ENCODE peak calls at places on chromosomes 3 and 15, in nine cellular contexts. N, J, E, L, V, D, O, P and H are unnamed samples.

GRCh38 chr3:129573493-129573892 is 30.5 kb downstream of the H1-8 start:
- DNase-seq in D (no peak), V (no peak), P (no peak), E (no peak), J (no peak), L (no peak), O (no peak), N (no peak), H (no peak)

GRCh38 chr3:158456114-158456513 is 114.9 kb upstream of the MLF1 start:
- DNase-seq in L (no peak), J (no peak), N (no peak), P (no peak), E (no peak), V (no peak), D (no peak), O (no peak), H (no peak)

GRCh38 chr3:188869628-188870027 is 302.1 kb upstream of the TPRG1 start:
- DNase-seq in N (no peak), L (no peak), E (no peak), D (no peak), J (no peak), P (no peak), V (no peak), O (no peak), H (no peak)

GRCh38 chr3:130609166-130609574 is 92.2 kb downstream of the COL6A6 start:
- DNase-seq in N (no peak), D (no peak), O (no peak), E (no peak), L (no peak), V (no peak), P (no peak), J (no peak), H (no peak)

GRCh38 chr3:116444819-116445290 is 432 bp downstream of the LSAMP start:
- DNase-seq in V (no peak), P (no peak), E (peak; percentile 52), D (no peak), N (no peak), L (no peak), J (no peak), O (no peak), H (no peak)

GRCh38 chr15:57146394-57147140 is 228.1 kb downstream of the TCF12 start:
- DNase-seq in P (no peak), O (peak; percentile 7), L (peak; percentile 53), E (no peak), D (peak; percentile 8), J (no peak), N (no peak), V (no peak), H (no peak)

GRCh38 chr3:128845695-128846491 is 33.5 kb upstream of the ACAD9 start:
- DNase-seq in L (peak; percentile 48), O (peak; percentile 75), D (peak; percentile 37), V (peak; percentile 76), N (peak; percentile 41), E (peak; percentile 81), J (peak; percentile 85), P (peak; percentile 99), H (peak; percentile 91)

GRCh38 chr3:73432021-73432722 is 192.6 kb downstream of the PDZRN3 start:
- DNase-seq in P (peak; percentile 31), N (no peak), E (no peak), O (no peak), J (no peak), L (peak; percentile 6), V (no peak), D (peak; percentile 15), H (no peak)

GRCh38 chr3:67517781-67518180 is 136.6 kb downstream of the SUCLG2 start:
- DNase-seq in V (no peak), O (no peak), E (no peak), D (no peak), P (no peak), L (no peak), J (no peak), N (no peak), H (no peak)